ENCODE peak calls at places on chromosome 15, in five cellular contexts. W is SK-N-SH, G is K562, Y is GM23338, U is GM12878. R is an unnamed sample. For H3K79me2, the result is how much of the 10 kb centered on the place peaks cover.

GRCh38 chr15:85580914-85581313 is 200.5 kb downstream of the AKAP13 start:
- DNase-seq in Y (no peak), W (no peak), G (no peak), U (no peak), R (no peak)

GRCh38 chr15:58748787-58749531 is 548 bp downstream of the ADAM10 start:
- DNase-seq in W (peak), G (peak), Y (peak), U (no peak), R (peak)

GRCh38 chr15:70879386-70879785 is 12.8 kb downstream of the THAP10 start:
- DNase-seq in Y (no peak), U (no peak), W (no peak), G (no peak), R (peak)

GRCh38 chr15:37138586-37138985 is 38.2 kb upstream of the MEIS2 start:
- DNase-seq in W (no peak), Y (no peak), G (no peak), U (no peak), R (no peak)

GRCh38 chr15:68372291-68372811 is 59.6 kb downstream of the ITGA11 start:
- DNase-seq in U (no peak), Y (peak), W (peak), G (peak), R (peak)

GRCh38 chr15:52765779-52766178 is 24.4 kb downstream of the ONECUT1 start:
- DNase-seq in U (no peak), Y (peak), G (no peak), W (no peak), R (peak)

GRCh38 chr15:99213187-99213811 is 36.1 kb downstream of the TTC23 start:
- DNase-seq in G (peak), U (peak), W (peak), Y (peak), R (peak)

GRCh38 chr15:39461536-39462140 is 119.2 kb upstream of the THBS1 start:
- DNase-seq in Y (no peak), G (no peak), U (no peak), W (no peak), R (peak)

GRCh38 chr15:77026501-77027110 is 31.7 kb downstream of the PSTPIP1 start:
- DNase-seq in G (no peak), Y (no peak), U (no peak), W (peak), R (no peak)

GRCh38 chr15:62928996-62929350 is 113.6 kb upstream of the TPM1 start:
- DNase-seq in W (no peak), G (no peak), U (no peak), Y (no peak), R (peak)

GRCh38 chr15:75647370-75648155 is at the start of gene SNX33:
- DNase-seq in U (no peak), Y (peak), G (peak), W (peak), R (peak)

GRCh38 chr15:63679588-63679987 is 82.4 kb downstream of the FBXL22 start:
- DNase-seq in G (no peak), Y (no peak), W (no peak), U (no peak), R (no peak)

GRCh38 chr15:40901053-40901443 is 6.8 kb downstream of the VPS18 start:
- DNase-seq in W (no peak), U (no peak), G (no peak), Y (no peak), R (no peak)

GRCh38 chr15:90838066-90838465 is 30.3 kb upstream of the FURIN start:
- DNase-seq in W (no peak), G (no peak), U (no peak), Y (no peak), R (no peak)

GRCh38 chr15:75779504-75779903 is 63.7 kb upstream of the UBE2Q2 start:
- DNase-seq in U (no peak), G (no peak), W (no peak), Y (no peak), R (no peak)

GRCh38 chr15:25695875-25696760 is 167.0 kb downstream of the ATP10A start:
- DNase-seq in Y (no peak), G (no peak), W (no peak), U (no peak), R (no peak)

GRCh38 chr15:27826902-27827321 is 272.2 kb downstream of the OCA2 start:
- DNase-seq in U (no peak), G (no peak), W (no peak), Y (no peak), R (no peak)

GRCh38 chr15:75887178-75887577 is 16.5 kb upstream of the FBXO22 start:
- DNase-seq in W (no peak), Y (no peak), G (no peak), U (no peak), R (no peak)

GRCh38 chr15:100060276-100060926 is 281.4 kb downstream of the ADAMTS17 start:
- DNase-seq in U (no peak), W (no peak), G (no peak), Y (no peak), R (peak)

GRCh38 chr15:71899665-71900064 is 89.3 kb downstream of the NR2E3 start:
- DNase-seq in U (no peak), G (no peak), W (no peak), Y (peak), R (no peak)

GRCh38 chr15:41869770-41870688 is 23.8 kb downstream of the SPTBN5 start:
- DNase-seq in G (no peak), U (no peak), Y (no peak), W (no peak), R (no peak)

GRCh38 chr15:81195339-81195864 is 1.3 kb upstream of the IL16 start:
- DNase-seq in Y (no peak), U (no peak), G (no peak), W (no peak), R (no peak)

GRCh38 chr15:48393650-48394049 is 62.4 kb downstream of the DUT start:
- DNase-seq in G (no peak), Y (no peak), U (no peak), W (no peak), R (peak)

GRCh38 chr15:48396020-48396419 is 64.8 kb downstream of the DUT start:
- DNase-seq in U (no peak), G (no peak), Y (no peak), W (no peak), R (no peak)

GRCh38 chr15:31752363-31752762 is 278.0 kb upstream of the CHRNA7 start:
- DNase-seq in W (no peak), U (no peak), G (no peak), Y (no peak), R (no peak)

GRCh38 chr15:70701891-70702568 is 61.3 kb downstream of the UACA start:
- DNase-seq in U (no peak), G (no peak), W (no peak), Y (no peak), R (peak)

GRCh38 chr15:85750319-85750806 is 44.4 kb downstream of the KLHL25 start:
- DNase-seq in W (no peak), G (no peak), U (no peak), Y (peak), R (no peak)

GRCh38 chr15:98966036-98966787 is 41.4 kb downstream of the PGPEP1L start:
- DNase-seq in W (no peak), U (no peak), Y (no peak), G (no peak), R (no peak)

GRCh38 chr15:93035953-93036810 is 52.8 kb downstream of the RGMA start:
- DNase-seq in U (no peak), W (peak), Y (peak), G (peak), R (peak)

GRCh38 chr15:91578511-91578910 is 275.0 kb upstream of the SLCO3A1 start:
- DNase-seq in W (no peak), U (no peak), Y (no peak), G (no peak), R (no peak)

GRCh38 chr15:62566248-62566647 is 401.2 kb upstream of the C2CD4B start:
- DNase-seq in G (no peak), W (no peak), Y (no peak), U (no peak), R (no peak)

GRCh38 chr15:58178668-58179067 is 40.5 kb downstream of the AQP9 start:
- DNase-seq in U (no peak), Y (no peak), G (no peak), W (no peak), R (no peak)

GRCh38 chr15:41487802-41488201 is 5.9 kb upstream of the ITPKA start:
- DNase-seq in U (no peak), G (no peak), Y (no peak), W (no peak), R (no peak)

GRCh38 chr15:64001148-64001547 is 45.1 kb downstream of the DAPK2 start:
- DNase-seq in G (no peak), W (no peak), Y (no peak), U (no peak), R (no peak)

GRCh38 chr15:31974855-31975421 is 55.4 kb upstream of the CHRNA7 start:
- DNase-seq in W (peak), U (no peak), G (peak), Y (peak), R (peak)

GRCh38 chr15:88644741-88645140 is 5.9 kb downstream of the ISG20 start:
- DNase-seq in W (no peak), Y (no peak), U (no peak), G (no peak), R (no peak)

GRCh38 chr15:77580991-77581682 is 51.6 kb downstream of the LINGO1 start:
- DNase-seq in G (no peak), W (no peak), Y (no peak), U (no peak), R (no peak)

GRCh38 chr15:99452728-99453643 is 112.8 kb upstream of the MEF2A start:
- DNase-seq in U (peak), W (peak), G (no peak), Y (no peak), R (peak)

GRCh38 chr15:39248204-39248603 is 332.7 kb upstream of the THBS1 start:
- DNase-seq in G (no peak), W (no peak), Y (no peak), U (no peak), R (peak)

GRCh38 chr15:87477056-87477455 is 779.5 kb downstream of the NTRK3 start:
- DNase-seq in Y (no peak), U (no peak), W (no peak), G (no peak), R (no peak)

GRCh38 chr15:23797747-23798157 is 110.6 kb upstream of the NDN start:
- DNase-seq in Y (peak), U (no peak), G (no peak), W (no peak), R (no peak)
- TF ChIP-seq POLR2AphosphoS5 in Y (no peak), U (no peak), G (no peak), W (no peak), R (no peak)

DNA sequence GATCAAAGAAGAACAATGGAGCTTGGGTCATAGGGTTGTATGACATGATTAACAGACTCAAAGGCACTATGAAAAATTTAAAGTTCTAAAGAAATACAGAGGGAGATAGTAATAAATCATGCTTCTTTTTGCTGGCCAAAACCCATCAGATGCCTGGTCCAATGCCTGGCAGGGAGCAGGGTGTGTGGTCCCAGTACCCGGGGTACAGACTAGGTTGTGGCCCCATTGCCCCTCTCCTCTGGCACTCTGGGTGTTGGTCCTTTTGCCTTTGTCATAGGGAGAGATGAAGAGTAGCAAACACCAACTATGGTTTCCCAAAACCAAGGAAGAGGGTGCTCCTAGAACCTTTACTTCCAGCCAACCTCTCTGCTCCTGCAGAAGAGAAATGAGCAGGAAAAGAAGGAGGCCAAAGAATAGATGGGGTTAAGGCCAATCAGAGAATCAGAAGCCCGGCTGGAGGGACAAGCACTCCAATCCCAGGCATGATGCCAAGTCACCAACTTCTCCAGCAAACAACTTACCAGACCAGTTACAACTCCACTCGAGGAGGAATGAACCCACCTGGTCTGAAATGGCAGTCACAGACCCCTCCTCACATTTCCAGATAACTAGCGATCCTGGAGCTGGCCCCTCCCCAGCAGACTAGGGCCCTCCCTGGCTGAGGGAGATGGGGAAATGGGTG is 1.8 kb downstream of the IGDCC3 start:
- DNase-seq in Y (no peak), U (no peak), G (no peak), W (no peak), R (no peak)
- H3K79me2 ChIP-seq in Y (under half), U (under half), G (under half), W (under half), R (under half)

DNA sequence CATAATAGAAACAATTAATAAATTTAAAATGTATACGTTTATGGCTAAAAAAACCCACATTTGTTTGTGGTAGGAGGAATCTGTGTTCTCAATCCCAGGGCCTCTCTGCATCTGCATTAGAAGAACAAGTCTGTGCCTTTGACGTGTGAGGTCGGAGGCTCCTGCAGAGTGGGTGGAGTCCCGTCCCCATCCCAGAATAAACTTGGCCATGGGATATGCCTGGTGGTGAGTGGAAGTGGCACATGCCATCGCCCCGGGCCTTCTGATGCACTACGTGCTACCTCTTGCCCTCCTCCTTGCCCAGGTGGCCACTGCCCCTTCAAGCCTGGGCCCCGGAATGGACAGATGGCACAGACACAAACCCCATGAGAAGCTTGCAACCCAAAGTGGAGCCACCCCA is 131.1 kb upstream of the NSMCE3 start:
- DNase-seq in U (no peak), Y (peak), G (no peak), W (no peak), R (no peak)
- TF ChIP-seq POLR2AphosphoS5 in U (no peak), Y (no peak), G (no peak), W (no peak), R (no peak)

DNA sequence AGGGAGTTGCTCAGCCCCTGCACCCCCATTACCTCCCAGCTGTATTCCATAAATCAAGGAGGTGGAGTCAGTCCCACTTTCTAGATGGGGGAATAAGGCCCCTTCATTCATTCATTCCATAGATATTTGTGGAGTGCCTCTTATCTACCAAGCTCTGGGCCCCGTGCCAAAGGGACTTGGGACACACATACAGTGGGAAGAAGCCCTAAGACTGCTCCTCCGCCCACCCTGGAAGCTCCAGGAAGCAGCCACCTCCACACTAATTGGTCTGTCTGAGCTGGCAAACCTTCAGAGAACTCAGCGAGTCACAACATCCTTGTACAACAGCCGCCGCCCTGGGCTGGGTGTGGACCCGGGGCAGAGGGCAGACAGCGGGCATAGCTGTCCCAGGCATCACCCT is 6.4 kb downstream of the STRA6 start:
- DNase-seq in Y (no peak), U (no peak), G (no peak), W (no peak), R (no peak)
- H3K79me2 ChIP-seq in Y (under half), U (under half), G (under half), W (under half), R (under half)

GRCh38 chr15:50355612-50355905 is 561 bp upstream of the GABPB1 start:
- DNase-seq in U (no peak), G (no peak), Y (no peak), W (no peak), R (no peak)

GRCh38 chr15:50353999-50354837 is 780 bp downstream of the GABPB1 start:
- DNase-seq in U (peak), Y (peak), G (peak), W (peak), R (peak)

GRCh38 chr15:50355980-50356379 is 982 bp upstream of the GABPB1 start:
- DNase-seq in Y (no peak), G (no peak), W (no peak), U (no peak), R (no peak)

GRCh38 chr15:50354838-50355611 is at the start of gene GABPB1:
- DNase-seq in W (peak), G (peak), U (peak), Y (peak), R (peak)

GRCh38 chr15:50358805-50359204 is 3.8 kb upstream of the GABPB1 start:
- DNase-seq in G (peak), Y (peak), W (peak), U (no peak), R (peak)
- TF ChIP-seq POLR2AphosphoS5 in G (no peak), Y (no peak), W (no peak), U (no peak), R (no peak)

DNA sequence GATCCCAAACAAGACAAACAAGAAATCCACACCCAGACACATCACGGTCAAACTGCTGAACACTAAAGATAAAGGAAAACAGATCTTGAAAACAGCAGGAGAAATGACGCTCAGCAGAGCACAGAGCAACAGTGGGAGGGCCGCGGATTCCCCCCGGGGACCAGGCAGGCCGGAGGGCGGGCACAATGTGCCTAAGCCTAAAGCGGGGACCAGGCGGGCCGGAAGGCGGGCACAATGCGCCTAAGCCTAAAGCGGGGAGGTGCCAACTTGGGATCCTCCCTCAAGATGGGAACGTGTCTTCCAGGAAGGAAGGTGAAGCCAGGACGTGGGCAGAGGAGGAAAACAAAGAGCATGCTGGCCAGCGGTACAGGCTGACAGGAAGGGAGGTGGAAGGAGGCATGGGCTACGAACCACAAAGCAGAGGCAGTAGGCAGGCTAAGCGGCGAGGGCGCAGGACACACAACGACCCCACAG is 31.1 kb downstream of the CYFIP1 start:
- DNase-seq in U (no peak), G (peak), W (peak), Y (peak), R (peak)
- H3K79me2 ChIP-seq in U (under half), G (under half), W (half or more), Y (under half), R (half or more)